ENCODE peak calls at places on chromosomes 5 and 9, in eight cellular contexts. One of them, this sample, is unnamed.

GRCh38 chr9:14207352-14207995 is 106.5 kb downstream of the NFIB start:
- DNase-seq in anterior cingulate cortex: no peak
- DNase-seq in NCI-H1092 treated with DMSO at 0.1 percent for 48 hours: no peak
- DNase-seq in GM13976: no peak
- DNase-seq in activated CD4-positive, alpha-beta memory T cell treated with anti-CD3 and anti-CD28 coated beads for 36 hours: no peak
- DNase-seq in WERI-Rb-1: no peak
- DNase-seq in NCI-H524: no peak
- DNase-seq in pancreas: no peak
- DNase-seq in this sample: no peak

GRCh38 chr5:148297695-148298094 is 14.5 kb upstream of the SPINK7 start:
- DNase-seq in NCI-H524: no peak
- DNase-seq in WERI-Rb-1: no peak
- DNase-seq in GM13976: no peak
- DNase-seq in activated CD4-positive, alpha-beta memory T cell treated with anti-CD3 and anti-CD28 coated beads for 36 hours: no peak
- DNase-seq in anterior cingulate cortex: no peak
- DNase-seq in pancreas: no peak
- DNase-seq in NCI-H1092 treated with DMSO at 0.1 percent for 48 hours: no peak
- DNase-seq in this sample: no peak

GRCh38 chr9:134534661-134535080 is 106.9 kb upstream of the COL5A1 start:
- DNase-seq in anterior cingulate cortex: no peak
- DNase-seq in pancreas: no peak
- DNase-seq in NCI-H1092 treated with DMSO at 0.1 percent for 48 hours: no peak
- DNase-seq in GM13976: no peak
- DNase-seq in activated CD4-positive, alpha-beta memory T cell treated with anti-CD3 and anti-CD28 coated beads for 36 hours: no peak
- DNase-seq in NCI-H524: no peak
- DNase-seq in WERI-Rb-1: no peak
- DNase-seq in this sample: no peak

GRCh38 chr9:94918038-94918753 is 191.7 kb downstream of the AOPEP start:
- DNase-seq in anterior cingulate cortex: no peak
- DNase-seq in pancreas: no peak
- DNase-seq in GM13976: peak; percentile 58
- DNase-seq in WERI-Rb-1: no peak
- DNase-seq in NCI-H1092 treated with DMSO at 0.1 percent for 48 hours: no peak
- DNase-seq in NCI-H524: no peak
- DNase-seq in activated CD4-positive, alpha-beta memory T cell treated with anti-CD3 and anti-CD28 coated beads for 36 hours: no peak
- DNase-seq in this sample: peak; percentile 19

GRCh38 chr5:173331287-173331686 is 3.1 kb upstream of the STC2 start:
- DNase-seq in GM13976: no peak
- DNase-seq in NCI-H1092 treated with DMSO at 0.1 percent for 48 hours: no peak
- DNase-seq in NCI-H524: no peak
- DNase-seq in WERI-Rb-1: no peak
- DNase-seq in pancreas: no peak
- DNase-seq in anterior cingulate cortex: no peak
- DNase-seq in activated CD4-positive, alpha-beta memory T cell treated with anti-CD3 and anti-CD28 coated beads for 36 hours: no peak
- DNase-seq in this sample: no peak

GRCh38 chr5:141623197-141623596 is 4.4 kb upstream of the DIAPH1 start:
- DNase-seq in NCI-H524: no peak
- DNase-seq in WERI-Rb-1: no peak
- DNase-seq in pancreas: no peak
- DNase-seq in GM13976: peak; percentile 57
- DNase-seq in NCI-H1092 treated with DMSO at 0.1 percent for 48 hours: no peak
- DNase-seq in anterior cingulate cortex: no peak
- DNase-seq in activated CD4-positive, alpha-beta memory T cell treated with anti-CD3 and anti-CD28 coated beads for 36 hours: peak; percentile 53
- DNase-seq in this sample: no peak

GRCh38 chr9:134268308-134268724 is 57.9 kb upstream of the RXRA start:
- DNase-seq in NCI-H1092 treated with DMSO at 0.1 percent for 48 hours: no peak
- DNase-seq in anterior cingulate cortex: no peak
- DNase-seq in activated CD4-positive, alpha-beta memory T cell treated with anti-CD3 and anti-CD28 coated beads for 36 hours: no peak
- DNase-seq in pancreas: peak; percentile 35
- DNase-seq in GM13976: peak; percentile 73
- DNase-seq in WERI-Rb-1: no peak
- DNase-seq in NCI-H524: no peak
- DNase-seq in this sample: peak; percentile 67

GRCh38 chr5:149434162-149435014 is 55.3 kb upstream of the IL17B start:
- DNase-seq in NCI-H524: peak; percentile 26
- DNase-seq in WERI-Rb-1: peak; percentile 79
- DNase-seq in anterior cingulate cortex: peak; percentile 22
- DNase-seq in GM13976: peak; percentile 78
- DNase-seq in NCI-H1092 treated with DMSO at 0.1 percent for 48 hours: peak; percentile 27
- DNase-seq in pancreas: no peak
- DNase-seq in activated CD4-positive, alpha-beta memory T cell treated with anti-CD3 and anti-CD28 coated beads for 36 hours: peak; percentile 66
- DNase-seq in this sample: peak; percentile 67